ENCODE peak calls at places on chromosomes 12 and 14, in ten cellular contexts. F is kidney, H is HCT116, X is neuronal stem cell, P is breast epithelium, C is GM23338, D is stomach, T is pancreas, S is thyroid gland, I is uterus. R is an unnamed sample.

GRCh38 chr14:22598896-22599244 is 770 bp downstream of the ABHD4 start:
- DNase-seq in F (no peak), H (peak; percentile 16), X (no peak), P (peak; percentile 48), C (peak; percentile 73), D (peak; percentile 64), T (no peak), S (peak; percentile 71), I (peak; percentile 41), R (no peak)

GRCh38 chr14:94397899-94398479 is 9.6 kb upstream of the SERPINA1 start:
- DNase-seq in F (no peak), H (no peak), X (no peak), P (no peak), C (peak; percentile 36), D (no peak), T (no peak), S (peak; percentile 38), I (no peak), R (no peak)

GRCh38 chr12:67705394-67706370 is 57.1 kb downstream of the DYRK2 start:
- DNase-seq in F (no peak), H (no peak), X (no peak), P (no peak), C (no peak), D (no peak), T (no peak), S (no peak), I (no peak), R (peak; percentile 92)

GRCh38 chr12:85274076-85274415 is 6.0 kb upstream of the ALX1 start:
- DNase-seq in F (no peak), H (no peak), X (no peak), P (no peak), C (peak; percentile 27), D (no peak), T (no peak), S (no peak), I (no peak), R (no peak)

GRCh38 chr12:49869816-49870500 is 27.1 kb upstream of the BCDIN3D start:
- DNase-seq in F (no peak), H (no peak), X (no peak), P (peak; percentile 15), C (no peak), D (no peak), T (no peak), S (no peak), I (peak; percentile 33), R (no peak)

GRCh38 chr12:118053071-118053985 is 7.7 kb downstream of the WSB2 start:
- DNase-seq in F (no peak), H (no peak), X (no peak), P (no peak), C (no peak), D (no peak), T (no peak), S (no peak), I (no peak), R (no peak)

GRCh38 chr14:61661471-61661988 is 33.8 kb upstream of the HIF1A start:
- DNase-seq in F (no peak), H (no peak), X (no peak), P (no peak), C (no peak), D (no peak), T (no peak), S (no peak), I (no peak), R (no peak)

GRCh38 chr12:113660941-113661340 is 189.3 kb upstream of the LHX5 start:
- DNase-seq in F (no peak), H (no peak), X (no peak), P (no peak), C (no peak), D (no peak), T (no peak), S (no peak), I (no peak), R (no peak)

GRCh38 chr14:91681893-91682563 is 49.9 kb downstream of the CATSPERB start:
- DNase-seq in F (no peak), H (no peak), X (no peak), P (no peak), C (no peak), D (no peak), T (no peak), S (no peak), I (no peak), R (no peak)

GRCh38 chr12:110379201-110379600 is 24.3 kb downstream of the ANAPC7 start:
- DNase-seq in F (no peak), H (no peak), X (no peak), P (no peak), C (no peak), D (no peak), T (no peak), S (no peak), I (no peak), R (no peak)

GRCh38 chr12:56118688-56119045 is 601 bp downstream of the ZC3H10 start:
- DNase-seq in F (no peak), H (no peak), X (no peak), P (no peak), C (peak; percentile 58), D (no peak), T (no peak), S (no peak), I (no peak), R (no peak)

GRCh38 chr12:56119361-56119796 is 1.3 kb downstream of the ZC3H10 start:
- DNase-seq in F (peak; percentile 88), H (peak; percentile 82), X (peak; percentile 72), P (peak; percentile 78), C (peak; percentile 97), D (peak; percentile 63), T (no peak), S (peak; percentile 85), I (peak; percentile 79), R (peak; percentile 91)

GRCh38 chr12:56120158-56120846 is 2.2 kb downstream of the ZC3H10 start:
- DNase-seq in F (peak; percentile 72), H (no peak), X (no peak), P (no peak), C (no peak), D (no peak), T (no peak), S (no peak), I (no peak), R (no peak)

GRCh38 chr12:56122637-56123036 is 4.6 kb downstream of the ZC3H10 start:
- DNase-seq in F (no peak), H (no peak), X (no peak), P (no peak), C (no peak), D (no peak), T (no peak), S (no peak), I (no peak), R (no peak)

GRCh38 chr12:56121204-56121870 is 3.3 kb downstream of the ZC3H10 start:
- DNase-seq in F (peak; percentile 57), H (no peak), X (no peak), P (no peak), C (no peak), D (no peak), T (no peak), S (no peak), I (no peak), R (no peak)
- H3K27ac ChIP-seq in F (no peak overlapping the region), H (no peak overlapping the region), X (no peak overlapping the region), P (no peak overlapping the region), C (no peak overlapping the region), D (no peak overlapping the region), T (no peak overlapping the region), S (no peak overlapping the region), I (no peak overlapping the region), R (no peak overlapping the region)

DNA sequence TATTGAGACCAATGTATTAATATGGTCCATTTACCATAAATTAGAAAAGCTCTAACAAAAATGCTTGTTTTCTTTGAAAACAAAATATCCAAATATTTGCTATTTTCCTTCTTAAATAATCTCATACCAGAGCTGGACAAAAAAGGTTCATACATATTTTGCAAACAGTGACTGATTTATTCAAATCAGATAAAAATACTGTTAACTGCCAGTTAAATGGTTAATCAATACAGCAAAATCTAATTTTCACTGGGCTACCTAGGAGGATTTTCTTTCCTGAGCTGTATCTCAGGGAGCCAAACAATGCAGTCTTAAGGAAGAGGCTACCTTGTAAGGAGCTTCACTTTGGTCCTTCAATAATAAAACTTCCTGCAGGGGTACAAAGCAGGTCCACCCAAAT is 2.0 kb downstream of the FERMT2 start:
- DNase-seq in F (no peak), H (no peak), X (no peak), P (no peak), C (no peak), D (no peak), T (no peak), S (no peak), I (no peak), R (no peak)
- H3K4me3 ChIP-seq in F (peak overlapping the region; percentile 99), H (no peak overlapping the region), X (peak overlapping the region; percentile 76), P (peak overlapping the region; percentile 83), C (peak overlapping the region; percentile 88), D (peak overlapping the region; percentile 81), T (no peak overlapping the region), S (peak overlapping the region; percentile 89), I (peak overlapping the region; percentile 84), R (peak overlapping the region; percentile 99)

DNA sequence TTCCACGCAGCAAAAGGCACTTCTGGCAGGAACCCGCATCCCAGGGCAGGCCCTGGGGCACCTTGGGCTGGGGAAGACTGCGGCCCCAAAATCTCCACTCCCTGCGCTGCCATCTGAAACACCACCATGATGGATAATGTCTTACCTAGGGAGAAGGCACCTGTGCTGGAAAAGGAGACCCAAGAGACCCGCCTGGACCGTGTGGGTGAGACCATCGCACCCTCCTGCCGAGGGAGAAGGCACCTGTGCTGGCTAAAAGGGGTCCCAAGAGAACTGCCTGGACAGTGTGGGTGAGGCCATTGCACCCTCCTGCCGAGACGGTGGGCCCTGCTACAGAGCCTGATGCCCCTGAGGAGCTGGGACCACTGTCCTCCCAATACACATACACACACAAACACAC is 24.8 kb upstream of the INF2 start:
- DNase-seq in F (no peak), H (no peak), X (no peak), P (no peak), C (no peak), D (no peak), T (no peak), S (no peak), I (no peak), R (no peak)
- H3K4me1 ChIP-seq in F (no peaks in the 10 kb centered on the region), H (peaks cover 37% of the 10 kb centered on the region), X (peaks cover 19% of the 10 kb centered on the region), P (no peaks in the 10 kb centered on the region), C (peaks cover 10% of the 10 kb centered on the region), D (peaks cover 11% of the 10 kb centered on the region), T (no peaks in the 10 kb centered on the region), S (no peaks in the 10 kb centered on the region), I (no peaks in the 10 kb centered on the region), R (peaks cover 14% of the 10 kb centered on the region)

GRCh38 chr12:108390495-108391203 is 51.5 kb upstream of the CMKLR1 start:
- DNase-seq in F (no peak), H (no peak), X (peak; percentile 48), P (no peak), C (peak; percentile 17), D (no peak), T (no peak), S (no peak), I (peak; percentile 40), R (no peak)

GRCh38 chr12:108392284-108392683 is 53.2 kb upstream of the CMKLR1 start:
- DNase-seq in F (no peak), H (no peak), X (no peak), P (no peak), C (no peak), D (no peak), T (no peak), S (no peak), I (no peak), R (no peak)

GRCh38 chr12:108387771-108388170 is 48.7 kb upstream of the CMKLR1 start:
- DNase-seq in F (no peak), H (no peak), X (no peak), P (no peak), C (no peak), D (no peak), T (no peak), S (no peak), I (no peak), R (no peak)

GRCh38 chr12:108386704-108387360 is 47.7 kb upstream of the CMKLR1 start:
- DNase-seq in F (no peak), H (no peak), X (no peak), P (no peak), C (no peak), D (no peak), T (no peak), S (no peak), I (peak; percentile 66), R (no peak)

GRCh38 chr12:108389544-108389943 is 50.4 kb upstream of the CMKLR1 start:
- DNase-seq in F (no peak), H (no peak), X (no peak), P (no peak), C (no peak), D (no peak), T (no peak), S (no peak), I (no peak), R (no peak)
- H3K27ac ChIP-seq in F (no peak overlapping the region), H (no peak overlapping the region), X (no peak overlapping the region), P (no peak overlapping the region), C (no peak overlapping the region), D (no peak overlapping the region), T (no peak overlapping the region), S (no peak overlapping the region), I (no peak overlapping the region), R (no peak overlapping the region)